ENCODE peak calls at places on chromosomes 7 and 10, in four cellular contexts. One of them, this sample, is unnamed.

GRCh38 chr7:88357295-88357694 is 50.6 kb upstream of the STEAP4 start:
- DNase-seq in B cell: no peak
- DNase-seq in NCI-H524: no peak
- DNase-seq in KBM-7: no peak
- DNase-seq in this sample: no peak

GRCh38 chr7:12685550-12685949 is 1.9 kb upstream of the ARL4A start:
- DNase-seq in KBM-7: no peak
- DNase-seq in NCI-H524: peak
- DNase-seq in B cell: no peak
- DNase-seq in this sample: peak

GRCh38 chr7:377069-378040 is 87.4 kb downstream of the FOXL3 start:
- DNase-seq in NCI-H524: no peak
- DNase-seq in KBM-7: no peak
- DNase-seq in B cell: no peak
- DNase-seq in this sample: peak

GRCh38 chr7:77910124-77910523 is 111.6 kb downstream of the PHTF2 start:
- DNase-seq in NCI-H524: no peak
- DNase-seq in KBM-7: no peak
- DNase-seq in B cell: no peak
- DNase-seq in this sample: no peak

GRCh38 chr7:117825132-117825531 is 48.1 kb downstream of the CTTNBP2 start:
- DNase-seq in B cell: no peak
- DNase-seq in NCI-H524: no peak
- DNase-seq in KBM-7: no peak
- DNase-seq in this sample: no peak

GRCh38 chr7:67267914-67268313 is 271.3 kb downstream of the TYW1 start:
- DNase-seq in B cell: no peak
- DNase-seq in KBM-7: no peak
- DNase-seq in NCI-H524: no peak
- DNase-seq in this sample: no peak

GRCh38 chr7:133861876-133862275 is 265.3 kb upstream of the LRGUK start:
- DNase-seq in B cell: no peak
- DNase-seq in KBM-7: no peak
- DNase-seq in NCI-H524: no peak
- DNase-seq in this sample: no peak

GRCh38 chr7:20796565-20796964 is 9.9 kb upstream of the SP8 start:
- DNase-seq in B cell: no peak
- DNase-seq in NCI-H524: no peak
- DNase-seq in KBM-7: no peak
- DNase-seq in this sample: no peak

GRCh38 chr7:42345478-42346299 is 108.7 kb upstream of the GLI3 start:
- DNase-seq in NCI-H524: no peak
- DNase-seq in KBM-7: no peak
- DNase-seq in B cell: no peak
- DNase-seq in this sample: no peak

GRCh38 chr10:100155936-100156335 is 29.9 kb downstream of the ERLIN1 start:
- DNase-seq in KBM-7: no peak
- DNase-seq in NCI-H524: no peak
- DNase-seq in B cell: no peak
- DNase-seq in this sample: no peak

GRCh38 chr10:119348516-119349240 is 141.3 kb downstream of the GRK5 start:
- DNase-seq in B cell: no peak
- DNase-seq in KBM-7: no peak
- DNase-seq in NCI-H524: no peak
- DNase-seq in this sample: peak

GRCh38 chr10:75197906-75198305 is 12.7 kb upstream of the VDAC2 start:
- DNase-seq in B cell: no peak
- DNase-seq in KBM-7: no peak
- DNase-seq in NCI-H524: no peak
- DNase-seq in this sample: no peak

GRCh38 chr7:5689118-5689517 is 92.3 kb downstream of the RNF216 start:
- DNase-seq in KBM-7: no peak
- DNase-seq in NCI-H524: no peak
- DNase-seq in B cell: no peak
- DNase-seq in this sample: no peak

GRCh38 chr7:18221377-18222290 is 194.0 kb upstream of the PRPS1L1 start:
- DNase-seq in KBM-7: peak
- DNase-seq in B cell: no peak
- DNase-seq in NCI-H524: no peak
- DNase-seq in this sample: no peak

GRCh38 chr7:139830292-139830691 is 1.2 kb downstream of the TBXAS1 start:
- DNase-seq in B cell: no peak
- DNase-seq in NCI-H524: no peak
- DNase-seq in KBM-7: no peak
- DNase-seq in this sample: no peak

GRCh38 chr10:21090609-21091082 is 193.5 kb upstream of the NEBL start:
- DNase-seq in NCI-H524: no peak
- DNase-seq in KBM-7: peak
- DNase-seq in B cell: no peak
- DNase-seq in this sample: no peak

GRCh38 chr7:138000081-138000701 is 1.7 kb downstream of the CREB3L2 start:
- DNase-seq in NCI-H524: peak
- DNase-seq in KBM-7: peak
- DNase-seq in B cell: no peak
- DNase-seq in this sample: peak

GRCh38 chr10:30974355-30974754 is 57.3 kb downstream of the ZNF438 start:
- DNase-seq in KBM-7: no peak
- DNase-seq in B cell: no peak
- DNase-seq in NCI-H524: no peak
- DNase-seq in this sample: no peak

GRCh38 chr10:117541405-117541908 is 1.1 kb upstream of the EMX2 start:
- DNase-seq in NCI-H524: peak
- DNase-seq in KBM-7: no peak
- DNase-seq in B cell: no peak
- DNase-seq in this sample: peak

GRCh38 chr7:142554555-142555532 is 194.4 kb upstream of the PRSS1 start:
- DNase-seq in B cell: no peak
- DNase-seq in KBM-7: no peak
- DNase-seq in NCI-H524: no peak
- DNase-seq in this sample: no peak

GRCh38 chr10:91604936-91605534 is 27.8 kb downstream of the PPP1R3C start:
- DNase-seq in B cell: no peak
- DNase-seq in NCI-H524: no peak
- DNase-seq in KBM-7: no peak
- DNase-seq in this sample: no peak